ENCODE peak calls at places on chromosomes 5 and 9, in four cellular contexts. C is H9, E is PC-9, Z is prostate gland. W is an unnamed sample.

GRCh38 chr9:70902705-70903131 is 218.7 kb downstream of the TRPM3 start:
- DNase-seq in C (no peak), E (peak), Z (no peak), W (no peak)

GRCh38 chr5:149962040-149962439 is 1.5 kb downstream of the SLC26A2 start:
- DNase-seq in C (no peak), E (no peak), Z (no peak), W (no peak)

GRCh38 chr9:134626576-134627416 is 14.8 kb upstream of the COL5A1 start:
- DNase-seq in C (peak), E (no peak), Z (no peak), W (no peak)

GRCh38 chr9:87862536-87863268 is 20.0 kb upstream of the SPATA31E1 start:
- DNase-seq in C (no peak), E (peak), Z (no peak), W (no peak)

GRCh38 chr5:148387325-148387724 is 3.6 kb downstream of the FBXO38 start:
- DNase-seq in C (no peak), E (no peak), Z (no peak), W (no peak)

GRCh38 chr5:164748861-164749260 is 1243.4 kb downstream of the MAT2B start:
- DNase-seq in C (no peak), E (no peak), Z (no peak), W (no peak)

GRCh38 chr5:72601861-72602260 is 94.7 kb upstream of the ZNF366 start:
- DNase-seq in C (no peak), E (no peak), Z (no peak), W (no peak)

GRCh38 chr5:82019342-82020138 is 47.7 kb downstream of the ATG10 start:
- DNase-seq in C (peak), E (no peak), Z (peak), W (no peak)

GRCh38 chr5:43386960-43387362 is 25.2 kb downstream of the CCL28 start:
- DNase-seq in C (no peak), E (no peak), Z (no peak), W (no peak)

GRCh38 chr5:177601577-177602457 is 1.9 kb downstream of the B4GALT7 start:
- DNase-seq in C (no peak), E (no peak), Z (no peak), W (no peak)

GRCh38 chr5:77129386-77129785 is 42.3 kb upstream of the ZBED3 start:
- DNase-seq in C (peak), E (no peak), Z (peak), W (no peak)

GRCh38 chr5:81971086-81971693 is 633 bp upstream of the ATG10 start:
- DNase-seq in C (no peak), E (peak), Z (no peak), W (no peak)

GRCh38 chr5:136058031-136058971 is 29.5 kb downstream of the TGFBI start:
- DNase-seq in C (peak), E (peak), Z (no peak), W (no peak)

GRCh38 chr5:56354836-56355235 is 121.7 kb upstream of the ANKRD55 start:
- DNase-seq in C (no peak), E (no peak), Z (no peak), W (no peak)

GRCh38 chr5:56574778-56575177 is 240.6 kb upstream of the MAP3K1 start:
- DNase-seq in C (no peak), E (no peak), Z (no peak), W (no peak)

GRCh38 chr5:149341846-149342245 is 3.5 kb upstream of the GRPEL2 start:
- DNase-seq in C (no peak), E (no peak), Z (no peak), W (no peak)

DNA sequence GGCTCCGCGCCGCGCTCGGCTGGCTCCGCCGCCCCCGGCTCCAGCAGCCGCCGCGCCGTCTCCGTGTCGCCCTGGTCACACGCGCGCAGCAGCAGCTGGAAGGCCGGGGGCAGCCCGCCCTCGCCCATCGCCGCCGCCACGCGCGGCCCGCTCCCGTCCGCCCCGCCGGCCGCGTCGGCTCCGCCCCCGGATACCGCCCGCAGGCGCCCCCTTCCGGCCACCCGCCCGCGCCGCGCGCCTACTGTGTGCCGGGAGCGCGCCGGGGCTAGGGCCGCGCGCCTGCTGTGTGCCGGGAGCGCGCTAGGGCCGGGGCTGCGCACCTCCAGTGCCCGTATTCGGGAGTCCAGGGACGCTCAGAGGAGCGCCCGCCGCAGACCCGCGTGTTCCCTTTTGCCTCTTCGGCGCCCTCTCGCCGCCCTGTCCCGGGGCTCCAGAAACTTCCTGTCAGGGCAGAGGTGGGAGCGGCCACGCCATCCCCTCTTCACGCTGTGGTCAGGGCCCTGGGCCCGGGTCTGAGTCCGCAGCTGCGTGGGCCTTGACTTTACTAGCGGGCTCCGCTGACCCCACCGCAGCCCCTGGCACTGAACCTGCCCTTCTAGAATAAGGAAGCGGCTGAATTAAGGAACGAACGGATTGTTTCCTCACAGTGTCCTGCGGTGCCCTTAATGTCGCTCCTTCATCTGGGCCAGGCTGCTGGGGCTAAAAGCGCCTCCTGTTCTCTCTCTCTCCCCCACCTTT is at the start of gene ANKS6:
- DNase-seq in C (peak), E (no peak), Z (peak), W (peak)
- TF ChIP-seq CTCF in C (peak), E (peak), Z (peak), W (no peak)

GRCh38 chr9:98821831-98822230 is 14.4 kb downstream of the GALNT12 start:
- DNase-seq in C (no peak), E (no peak), Z (no peak), W (no peak)

GRCh38 chr9:98815552-98815951 is 8.1 kb downstream of the GALNT12 start:
- DNase-seq in C (no peak), E (no peak), Z (no peak), W (no peak)

GRCh38 chr9:98822661-98823060 is 15.2 kb downstream of the GALNT12 start:
- DNase-seq in C (no peak), E (no peak), Z (no peak), W (no peak)

GRCh38 chr9:98818764-98819163 is 11.3 kb downstream of the GALNT12 start:
- DNase-seq in C (no peak), E (no peak), Z (no peak), W (no peak)

GRCh38 chr9:98819231-98819630 is 11.8 kb downstream of the GALNT12 start:
- DNase-seq in C (no peak), E (no peak), Z (no peak), W (no peak)
- TF ChIP-seq CTCF in C (no peak), E (no peak), Z (no peak), W (no peak)

GRCh38 chr9:127193483-127193882 is 71.0 kb upstream of the ANGPTL2 start:
- DNase-seq in C (no peak), E (no peak), Z (no peak), W (no peak)

GRCh38 chr9:127197186-127197860 is 67.3 kb upstream of the GARNL3 start:
- DNase-seq in C (no peak), E (no peak), Z (no peak), W (no peak)

GRCh38 chr9:127195976-127196825 is 68.4 kb upstream of the GARNL3 start:
- DNase-seq in C (no peak), E (no peak), Z (no peak), W (no peak)

GRCh38 chr9:127196826-127197145 is 67.8 kb upstream of the GARNL3 start:
- DNase-seq in C (no peak), E (no peak), Z (no peak), W (no peak)

DNA sequence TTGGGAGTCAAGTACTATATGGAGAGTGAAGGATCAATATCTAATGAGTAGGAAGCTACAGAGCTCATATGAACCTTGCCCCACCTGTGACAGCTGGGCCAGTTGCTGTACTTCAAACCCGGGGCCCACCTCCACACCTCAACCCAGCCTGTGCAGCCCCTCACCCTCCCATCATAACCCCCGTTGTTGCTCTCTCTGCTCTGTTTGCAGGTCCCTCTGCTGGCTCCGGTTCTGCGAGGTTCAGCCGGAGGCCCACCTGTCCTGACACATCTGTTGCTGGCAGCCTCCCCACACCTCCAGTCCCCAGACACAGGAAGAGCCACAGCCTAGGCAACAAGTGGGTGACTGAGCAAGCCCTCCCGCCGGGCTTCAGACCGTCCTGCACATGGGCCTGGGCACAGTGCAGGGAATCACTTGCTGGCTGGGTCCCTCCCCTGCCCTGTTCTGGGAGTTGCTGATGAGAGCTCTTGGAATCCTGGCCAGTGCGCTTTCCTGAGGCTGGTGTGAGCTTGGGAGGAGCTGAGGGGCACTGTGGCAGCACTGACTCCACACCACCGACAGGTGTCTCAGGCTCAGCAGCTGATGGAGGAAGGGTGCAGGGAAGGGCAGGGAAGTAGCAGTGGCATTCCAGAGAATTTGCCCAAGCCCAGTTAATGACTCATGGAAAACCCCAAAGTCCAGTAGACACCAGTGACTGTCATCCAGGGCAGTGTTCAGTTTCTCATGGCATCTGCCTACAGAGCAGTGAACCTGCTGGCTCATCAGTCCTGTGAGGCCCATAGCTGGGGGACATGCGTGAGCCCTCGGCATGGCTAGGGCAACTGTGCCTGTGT is 69.5 kb upstream of the GARNL3 start:
- DNase-seq in C (peak), E (peak), Z (no peak), W (no peak)
- TF ChIP-seq CTCF in C (peak), E (peak), Z (no peak), W (no peak)

DNA sequence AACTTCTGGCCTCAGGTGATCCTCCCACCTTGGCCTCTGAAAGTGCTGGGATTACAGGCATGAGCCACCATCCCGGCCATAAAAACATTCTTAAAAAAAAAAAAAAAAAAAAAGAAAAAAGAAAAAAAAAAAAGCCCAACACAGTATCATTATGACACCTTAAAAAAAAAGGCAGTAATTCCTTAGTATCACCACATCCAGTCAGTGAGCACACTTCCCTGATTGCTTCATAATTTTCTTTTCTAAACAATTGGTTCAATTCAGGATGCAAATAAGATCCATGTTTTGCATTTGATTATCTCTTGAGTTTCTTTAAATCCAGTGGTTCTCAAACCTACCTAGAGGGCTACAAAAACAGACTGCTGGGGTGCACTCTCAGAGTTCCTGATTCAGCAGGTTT is 182.5 kb downstream of the CDK5RAP2 start:
- DNase-seq in C (no peak), E (no peak), Z (no peak), W (no peak)
- TF ChIP-seq CTCF in C (no peak), E (no peak), Z (no peak), W (no peak)